ENCODE peak calls at places on chromosome 9, in eight cellular contexts. One of them, this sample, is unnamed.

GRCh38 chr9:130837002-130837511 is 2.0 kb downstream of the ABL1 start:
- DNase-seq in T47D: peak
- DNase-seq in T-cell: no peak
- DNase-seq in activated naive CD8-positive, alpha-beta T cell treated with anti-CD3 and anti-CD28 coated beads, Interleukin-2, amount 50 U/mL, for 24 hours: no peak
- DNase-seq in HFF-Myc: no peak
- DNase-seq in stimulated activated naive CD4-positive, alpha-beta T cell treated with Interleukin-2 at 50 U/mL for 16 hours: no peak
- DNase-seq in AG08396: peak
- DNase-seq in brain microvascular endothelial cell: no peak
- DNase-seq in this sample: no peak

GRCh38 chr9:98887918-98888510 is 55.7 kb upstream of the COL15A1 start:
- DNase-seq in T-cell: no peak
- DNase-seq in activated naive CD8-positive, alpha-beta T cell treated with anti-CD3 and anti-CD28 coated beads, Interleukin-2, amount 50 U/mL, for 24 hours: no peak
- DNase-seq in stimulated activated naive CD4-positive, alpha-beta T cell treated with Interleukin-2 at 50 U/mL for 16 hours: no peak
- DNase-seq in T47D: no peak
- DNase-seq in brain microvascular endothelial cell: peak
- DNase-seq in AG08396: no peak
- DNase-seq in HFF-Myc: no peak
- DNase-seq in this sample: no peak

GRCh38 chr9:108673386-108673785 is 182.4 kb downstream of the ACTL7B start:
- DNase-seq in AG08396: no peak
- DNase-seq in T-cell: no peak
- DNase-seq in stimulated activated naive CD4-positive, alpha-beta T cell treated with Interleukin-2 at 50 U/mL for 16 hours: no peak
- DNase-seq in T47D: no peak
- DNase-seq in HFF-Myc: no peak
- DNase-seq in activated naive CD8-positive, alpha-beta T cell treated with anti-CD3 and anti-CD28 coated beads, Interleukin-2, amount 50 U/mL, for 24 hours: no peak
- DNase-seq in brain microvascular endothelial cell: peak
- DNase-seq in this sample: no peak

GRCh38 chr9:69955536-69956355 is 87.9 kb upstream of the MAMDC2 start:
- DNase-seq in HFF-Myc: no peak
- DNase-seq in T47D: no peak
- DNase-seq in T-cell: no peak
- DNase-seq in stimulated activated naive CD4-positive, alpha-beta T cell treated with Interleukin-2 at 50 U/mL for 16 hours: no peak
- DNase-seq in brain microvascular endothelial cell: no peak
- DNase-seq in AG08396: no peak
- DNase-seq in activated naive CD8-positive, alpha-beta T cell treated with anti-CD3 and anti-CD28 coated beads, Interleukin-2, amount 50 U/mL, for 24 hours: no peak
- DNase-seq in this sample: no peak

GRCh38 chr9:134258828-134259546 is 67.3 kb upstream of the RXRA start:
- DNase-seq in HFF-Myc: no peak
- DNase-seq in activated naive CD8-positive, alpha-beta T cell treated with anti-CD3 and anti-CD28 coated beads, Interleukin-2, amount 50 U/mL, for 24 hours: no peak
- DNase-seq in AG08396: no peak
- DNase-seq in stimulated activated naive CD4-positive, alpha-beta T cell treated with Interleukin-2 at 50 U/mL for 16 hours: no peak
- DNase-seq in brain microvascular endothelial cell: no peak
- DNase-seq in T-cell: no peak
- DNase-seq in T47D: peak
- DNase-seq in this sample: no peak

GRCh38 chr9:135478858-135479468 is 619 bp upstream of the PPP1R26 start:
- DNase-seq in activated naive CD8-positive, alpha-beta T cell treated with anti-CD3 and anti-CD28 coated beads, Interleukin-2, amount 50 U/mL, for 24 hours: no peak
- DNase-seq in HFF-Myc: no peak
- DNase-seq in stimulated activated naive CD4-positive, alpha-beta T cell treated with Interleukin-2 at 50 U/mL for 16 hours: no peak
- DNase-seq in AG08396: peak
- DNase-seq in brain microvascular endothelial cell: no peak
- DNase-seq in T47D: peak
- DNase-seq in T-cell: no peak
- DNase-seq in this sample: no peak

GRCh38 chr9:18568969-18569368 is 95.0 kb downstream of the ADAMTSL1 start:
- DNase-seq in AG08396: no peak
- DNase-seq in brain microvascular endothelial cell: peak
- DNase-seq in T-cell: no peak
- DNase-seq in HFF-Myc: peak
- DNase-seq in activated naive CD8-positive, alpha-beta T cell treated with anti-CD3 and anti-CD28 coated beads, Interleukin-2, amount 50 U/mL, for 24 hours: no peak
- DNase-seq in T47D: no peak
- DNase-seq in stimulated activated naive CD4-positive, alpha-beta T cell treated with Interleukin-2 at 50 U/mL for 16 hours: no peak
- DNase-seq in this sample: no peak

GRCh38 chr9:73155389-73155788 is 3.7 kb downstream of the ANXA1 start:
- DNase-seq in HFF-Myc: no peak
- DNase-seq in activated naive CD8-positive, alpha-beta T cell treated with anti-CD3 and anti-CD28 coated beads, Interleukin-2, amount 50 U/mL, for 24 hours: no peak
- DNase-seq in brain microvascular endothelial cell: no peak
- DNase-seq in T-cell: no peak
- DNase-seq in AG08396: no peak
- DNase-seq in T47D: no peak
- DNase-seq in stimulated activated naive CD4-positive, alpha-beta T cell treated with Interleukin-2 at 50 U/mL for 16 hours: no peak
- DNase-seq in this sample: no peak

GRCh38 chr9:112771359-112772214 is 21.0 kb downstream of the SNX30 start:
- DNase-seq in stimulated activated naive CD4-positive, alpha-beta T cell treated with Interleukin-2 at 50 U/mL for 16 hours: no peak
- DNase-seq in AG08396: no peak
- DNase-seq in HFF-Myc: no peak
- DNase-seq in activated naive CD8-positive, alpha-beta T cell treated with anti-CD3 and anti-CD28 coated beads, Interleukin-2, amount 50 U/mL, for 24 hours: no peak
- DNase-seq in brain microvascular endothelial cell: no peak
- DNase-seq in T47D: no peak
- DNase-seq in T-cell: no peak
- DNase-seq in this sample: peak

GRCh38 chr9:137825324-137825991 is 52.1 kb upstream of the CACNA1B start:
- DNase-seq in brain microvascular endothelial cell: no peak
- DNase-seq in T-cell: no peak
- DNase-seq in T47D: no peak
- DNase-seq in activated naive CD8-positive, alpha-beta T cell treated with anti-CD3 and anti-CD28 coated beads, Interleukin-2, amount 50 U/mL, for 24 hours: no peak
- DNase-seq in stimulated activated naive CD4-positive, alpha-beta T cell treated with Interleukin-2 at 50 U/mL for 16 hours: no peak
- DNase-seq in HFF-Myc: no peak
- DNase-seq in AG08396: no peak
- DNase-seq in this sample: no peak

GRCh38 chr9:18673179-18673578 is 199.2 kb downstream of the ADAMTSL1 start:
- DNase-seq in stimulated activated naive CD4-positive, alpha-beta T cell treated with Interleukin-2 at 50 U/mL for 16 hours: no peak
- DNase-seq in T-cell: no peak
- DNase-seq in T47D: no peak
- DNase-seq in AG08396: no peak
- DNase-seq in HFF-Myc: no peak
- DNase-seq in activated naive CD8-positive, alpha-beta T cell treated with anti-CD3 and anti-CD28 coated beads, Interleukin-2, amount 50 U/mL, for 24 hours: no peak
- DNase-seq in brain microvascular endothelial cell: no peak
- DNase-seq in this sample: no peak

GRCh38 chr9:91741529-91741928 is 208.5 kb downstream of the ROR2 start:
- DNase-seq in T-cell: no peak
- DNase-seq in stimulated activated naive CD4-positive, alpha-beta T cell treated with Interleukin-2 at 50 U/mL for 16 hours: no peak
- DNase-seq in T47D: no peak
- DNase-seq in activated naive CD8-positive, alpha-beta T cell treated with anti-CD3 and anti-CD28 coated beads, Interleukin-2, amount 50 U/mL, for 24 hours: no peak
- DNase-seq in brain microvascular endothelial cell: peak
- DNase-seq in AG08396: peak
- DNase-seq in HFF-Myc: no peak
- DNase-seq in this sample: no peak

GRCh38 chr9:95175523-95175922 is 142.0 kb downstream of the FANCC start:
- DNase-seq in HFF-Myc: no peak
- DNase-seq in T-cell: no peak
- DNase-seq in stimulated activated naive CD4-positive, alpha-beta T cell treated with Interleukin-2 at 50 U/mL for 16 hours: no peak
- DNase-seq in brain microvascular endothelial cell: no peak
- DNase-seq in AG08396: no peak
- DNase-seq in activated naive CD8-positive, alpha-beta T cell treated with anti-CD3 and anti-CD28 coated beads, Interleukin-2, amount 50 U/mL, for 24 hours: no peak
- DNase-seq in T47D: no peak
- DNase-seq in this sample: no peak

GRCh38 chr9:69141851-69142250 is 32.2 kb upstream of the TJP2 start:
- DNase-seq in HFF-Myc: no peak
- DNase-seq in stimulated activated naive CD4-positive, alpha-beta T cell treated with Interleukin-2 at 50 U/mL for 16 hours: no peak
- DNase-seq in T-cell: no peak
- DNase-seq in AG08396: no peak
- DNase-seq in T47D: no peak
- DNase-seq in activated naive CD8-positive, alpha-beta T cell treated with anti-CD3 and anti-CD28 coated beads, Interleukin-2, amount 50 U/mL, for 24 hours: no peak
- DNase-seq in brain microvascular endothelial cell: no peak
- DNase-seq in this sample: no peak